ENCODE peak calls at places on chromosomes 12 and 14, in seven cellular contexts. H is A673, J is heart right ventricle, W is H1, L is HCT116, N is dorsolateral prefrontal cortex, Z is IMR-90. K is an unnamed sample. For H3K27me3, the result is how much of the 10 kb centered on the place peaks cover.

GRCh38 chr12:101670007-101670671 is 27.3 kb upstream of the CHPT1 start:
- DNase-seq in J (no peak), W (no peak), N (no peak), H (peak), L (peak), Z (peak), K (peak)

GRCh38 chr12:1117371-1117770 is 126.3 kb downstream of the ERC1 start:
- DNase-seq in L (no peak), W (no peak), N (no peak), Z (peak), H (no peak), J (no peak), K (peak)

GRCh38 chr12:121767525-121768016 is 25.9 kb downstream of the RHOF start:
- DNase-seq in W (no peak), J (peak), H (no peak), N (peak), L (no peak), Z (peak), K (no peak)

GRCh38 chr14:106039400-106039799 is 513.0 kb downstream of the TMEM121 start:
- DNase-seq in L (peak), Z (no peak), H (peak), J (no peak), N (no peak), W (no peak), K (no peak)

GRCh38 chr14:63276492-63277342 is 42.0 kb downstream of the GPHB5 start:
- DNase-seq in H (peak), W (no peak), L (peak), Z (peak), J (no peak), N (no peak), K (peak)

GRCh38 chr14:34649344-34649743 is 19.4 kb upstream of the SNX6 start:
- DNase-seq in W (no peak), H (no peak), N (no peak), Z (peak), J (no peak), L (no peak), K (peak)

GRCh38 chr12:6478406-6478805 is 7.9 kb upstream of the VAMP1 start:
- DNase-seq in N (no peak), W (no peak), J (no peak), L (no peak), Z (no peak), H (no peak), K (no peak)

GRCh38 chr12:57735198-57735855 is 3.2 kb downstream of the AGAP2 start:
- DNase-seq in H (no peak), J (no peak), N (no peak), Z (no peak), W (no peak), L (no peak), K (no peak)

GRCh38 chr12:68913682-68914081 is 19.3 kb downstream of the CPM start:
- DNase-seq in N (no peak), Z (peak), H (no peak), J (no peak), L (no peak), W (no peak), K (no peak)

GRCh38 chr12:9634177-9634803 is 26.6 kb upstream of the KLRB1 start:
- DNase-seq in W (peak), N (no peak), Z (peak), J (no peak), L (no peak), H (peak), K (peak)

GRCh38 chr14:62409909-62410308 is 635.3 kb downstream of the KCNH5 start:
- DNase-seq in H (peak), J (no peak), L (no peak), N (no peak), W (no peak), Z (peak), K (peak)

GRCh38 chr14:93045211-93045674 is 70.5 kb downstream of the ITPK1 start:
- DNase-seq in H (no peak), J (no peak), Z (no peak), W (no peak), N (no peak), L (no peak), K (no peak)

GRCh38 chr14:58731465-58732330 is 93.9 kb downstream of the DACT1 start:
- DNase-seq in H (peak), J (no peak), N (no peak), L (peak), Z (peak), W (no peak), K (peak)

GRCh38 chr12:45050331-45050750 is 558 bp downstream of the DBX2 start:
- DNase-seq in J (no peak), L (no peak), N (no peak), W (peak), H (peak), Z (no peak), K (no peak)

DNA sequence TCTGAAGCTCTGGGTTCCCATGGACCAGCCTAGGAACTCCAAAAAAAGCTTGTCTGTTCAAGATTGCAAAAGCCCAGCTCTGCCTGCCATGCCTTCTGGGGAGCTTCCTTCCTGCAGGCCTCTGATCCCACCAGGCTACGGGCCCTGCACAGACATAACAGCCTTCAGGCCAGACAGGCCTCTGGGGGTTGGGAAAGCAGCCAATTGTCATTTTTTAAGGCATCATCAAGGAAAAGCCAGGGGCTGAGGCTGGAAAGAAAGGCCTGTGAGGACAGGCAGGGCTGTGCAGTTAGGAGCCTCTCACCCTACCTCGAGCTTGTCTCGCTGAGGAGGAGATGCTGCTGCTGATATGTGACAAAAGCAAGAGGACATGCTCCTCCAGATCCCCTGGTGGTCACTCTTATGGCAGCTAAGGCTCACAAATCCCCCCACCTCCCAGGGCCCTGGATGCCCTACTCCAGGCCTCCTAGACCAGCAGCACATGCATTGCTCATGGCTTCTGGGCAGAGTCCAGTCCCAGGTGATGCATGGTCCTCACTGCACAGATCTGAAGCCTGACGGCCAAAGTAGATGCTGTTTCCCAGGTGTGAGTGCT is 2.9 kb downstream of the TMEM229B start:
- DNase-seq in N (no peak), W (no peak), J (no peak), L (no peak), H (peak), Z (no peak), K (no peak)
- TF ChIP-seq CTCF in N (no peak), W (peak), J (no peak), L (no peak), H (no peak), Z (no peak), K (no peak)

GRCh38 chr12:64672925-64673409 is 62.7 kb downstream of the RASSF3 start:
- DNase-seq in N (no peak), H (peak), J (peak), L (peak), W (no peak), Z (peak), K (peak)
- H3K4me3 ChIP-seq in N (no peak), H (no peak), J (peak), L (peak), W (no peak), Z (no peak), K (no peak)

DNA sequence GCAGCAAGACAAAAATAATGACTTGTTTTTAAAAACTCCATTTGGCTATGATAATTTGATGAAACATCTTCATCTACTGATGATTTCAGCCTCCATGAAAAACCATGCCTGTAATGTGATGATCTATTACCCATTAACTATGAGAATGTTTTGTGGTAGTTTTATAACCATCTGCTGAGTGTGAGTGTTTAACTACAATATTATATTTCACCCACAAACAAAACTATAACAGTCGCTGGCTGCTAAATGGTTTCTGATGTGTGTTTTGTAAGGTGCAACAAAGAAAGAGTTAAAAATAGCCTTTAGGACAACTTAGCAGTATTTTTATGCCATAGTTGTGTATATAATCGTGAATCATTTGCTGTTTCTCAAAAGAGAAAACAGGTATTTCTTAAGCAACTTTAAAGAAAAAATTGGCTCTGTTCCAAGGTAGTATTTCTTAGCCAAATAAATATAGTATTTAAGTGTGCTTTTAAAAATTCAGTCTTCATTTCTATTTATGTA is 4.9 kb downstream of the PTHLH start:
- DNase-seq in H (no peak), Z (peak), N (no peak), W (no peak), L (no peak), J (no peak), K (peak)
- H3K27me3 ChIP-seq in H (under half), Z (under half), N (half or more), W (under half), L (under half), J (half or more), K (under half)

DNA sequence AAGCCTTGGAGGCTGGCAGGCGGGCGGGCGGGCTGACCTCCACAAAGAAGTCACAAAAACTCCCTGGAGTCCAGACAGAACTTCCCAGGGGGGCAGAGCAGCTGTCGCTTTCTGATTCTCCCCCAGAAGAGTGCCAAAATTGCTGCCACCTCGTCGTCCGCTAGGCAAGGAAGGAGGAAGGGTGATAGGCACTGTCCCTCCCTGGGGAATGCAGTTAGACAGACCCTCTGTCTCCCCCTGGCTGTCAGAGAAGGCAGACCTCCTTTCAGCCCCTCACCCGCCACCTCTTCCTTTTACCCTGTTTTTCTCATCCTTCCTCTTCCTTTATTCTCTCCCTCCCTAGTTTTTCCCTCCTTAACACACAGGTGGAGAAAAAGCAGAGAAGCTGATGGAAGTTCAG is 18.7 kb downstream of the GRIN2B start:
- DNase-seq in W (peak), H (peak), N (no peak), J (no peak), Z (no peak), L (peak), K (no peak)
- TF ChIP-seq CTCF in W (peak), H (peak), N (peak), J (no peak), Z (no peak), L (peak), K (no peak)

DNA sequence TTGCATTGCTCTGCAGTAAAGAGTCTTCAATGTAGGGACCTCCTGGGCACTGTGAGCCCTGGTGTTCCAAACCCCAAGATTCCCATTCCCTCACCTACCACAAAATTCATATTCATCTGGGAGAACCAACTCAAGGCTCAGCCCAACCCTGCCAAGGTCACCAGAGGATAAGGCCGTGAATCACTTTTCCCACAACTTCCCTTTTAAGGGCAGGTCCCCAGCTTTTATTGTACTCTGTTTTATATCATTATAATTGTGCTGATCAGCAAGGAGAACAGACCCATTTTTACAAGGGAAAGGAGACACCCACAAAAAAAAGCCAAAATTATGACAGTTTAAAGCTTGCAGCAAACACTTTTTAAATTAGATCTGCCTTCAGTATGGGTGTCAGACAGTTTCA is 363.0 kb upstream of the FKBP4 start:
- DNase-seq in W (no peak), L (no peak), J (no peak), Z (no peak), N (no peak), H (no peak), K (no peak)
- H3K4me3 ChIP-seq in W (no peak), L (no peak), J (no peak), Z (no peak), N (no peak), H (no peak), K (no peak)

DNA sequence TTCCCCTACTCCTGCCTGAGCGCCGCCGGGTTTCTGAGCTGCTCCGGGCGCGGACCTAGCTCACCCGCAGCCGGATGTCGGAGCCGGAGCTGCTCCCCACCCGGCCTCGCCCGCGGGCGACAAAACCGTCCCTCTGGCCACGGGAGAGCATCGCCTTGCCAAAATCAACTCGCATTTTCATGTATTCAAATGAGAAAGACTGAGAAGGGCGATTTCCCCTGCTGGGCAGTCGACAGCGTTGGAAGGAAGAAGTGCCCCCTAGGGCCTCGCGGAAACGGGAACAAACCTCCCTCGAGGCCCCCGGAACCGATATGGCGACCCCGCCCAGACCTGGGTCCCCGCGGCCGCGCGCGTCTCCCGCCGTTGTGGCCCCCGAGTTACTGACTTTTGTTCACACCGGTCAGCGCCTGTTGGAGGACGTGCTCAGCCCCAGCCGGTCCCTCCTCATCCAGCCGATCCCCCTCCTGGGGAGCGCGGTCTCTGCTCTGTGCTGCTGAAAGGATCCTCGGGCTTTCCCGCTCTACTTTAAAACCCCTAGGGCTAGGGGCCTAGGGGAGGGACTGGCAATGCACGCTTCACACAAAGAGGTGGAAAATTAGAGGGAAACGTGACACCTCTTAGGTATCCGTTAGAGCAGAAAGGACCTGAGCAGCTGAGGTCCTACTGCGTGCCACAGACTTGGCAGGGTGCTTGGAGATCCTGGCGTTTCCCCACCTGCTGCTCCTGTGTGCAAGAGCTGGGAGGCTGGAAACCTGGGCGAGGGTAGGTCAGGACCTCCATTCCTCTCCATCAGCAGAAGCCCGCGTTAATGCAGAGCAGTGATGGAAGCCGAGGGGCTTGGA is 4.3 kb downstream of the TTC6 start:
- DNase-seq in L (no peak), H (no peak), N (no peak), J (no peak), Z (no peak), W (peak), K (peak)
- H3K27me3 ChIP-seq in L (under half), H (half or more), N (half or more), J (half or more), Z (half or more), W (half or more), K (under half)

GRCh38 chr14:50678163-50678562 is 10.1 kb upstream of the SAV1 start:
- DNase-seq in W (no peak), L (no peak), H (no peak), Z (no peak), J (no peak), N (no peak), K (no peak)
- TF ChIP-seq CTCF in W (no peak), L (no peak), H (no peak), Z (no peak), J (no peak), N (no peak), K (no peak)

GRCh38 chr12:119153477-119154434 is 25.0 kb upstream of the HSPB8 start:
- DNase-seq in J (peak), W (peak), Z (peak), L (peak), H (peak), N (no peak), K (peak)
- H3K4me3 ChIP-seq in J (no peak), W (peak), Z (no peak), L (peak), H (no peak), N (no peak), K (no peak)